ENCODE peak calls at places on chromosome 12, in eight cellular contexts. One of them, this sample, is unnamed.

GRCh38 chr12:2794736-2795289 is at the start of gene FKBP4:
- DNase-seq in lower lobe of right lung: peak; percentile 92
- DNase-seq in tibial nerve: peak; percentile 89
- DNase-seq in ascending aorta: peak; percentile 95
- DNase-seq in naive thymus-derived CD4-positive, alpha-beta T cell: peak; percentile 83
- DNase-seq in fibroblast of lung: peak; percentile 74
- DNase-seq in CD8-positive, alpha-beta T cell: peak; percentile 84
- DNase-seq in GM23338: peak; percentile 96
- DNase-seq in this sample: no peak

GRCh38 chr12:124863409-124864325 is at the start of gene SCARB1:
- DNase-seq in lower lobe of right lung: peak; percentile 88
- DNase-seq in tibial nerve: peak; percentile 66
- DNase-seq in ascending aorta: peak; percentile 90
- DNase-seq in naive thymus-derived CD4-positive, alpha-beta T cell: peak; percentile 80
- DNase-seq in fibroblast of lung: peak; percentile 73
- DNase-seq in CD8-positive, alpha-beta T cell: peak; percentile 75
- DNase-seq in GM23338: peak; percentile 86
- DNase-seq in this sample: no peak

GRCh38 chr12:31837913-31838312 is 109.1 kb upstream of the AMN1 start:
- DNase-seq in lower lobe of right lung: no peak
- DNase-seq in tibial nerve: no peak
- DNase-seq in ascending aorta: no peak
- DNase-seq in naive thymus-derived CD4-positive, alpha-beta T cell: no peak
- DNase-seq in fibroblast of lung: no peak
- DNase-seq in CD8-positive, alpha-beta T cell: no peak
- DNase-seq in GM23338: no peak
- DNase-seq in this sample: no peak

GRCh38 chr12:54821676-54822075 is 32.6 kb upstream of the MUCL1 start:
- DNase-seq in lower lobe of right lung: no peak
- DNase-seq in tibial nerve: no peak
- DNase-seq in ascending aorta: no peak
- DNase-seq in naive thymus-derived CD4-positive, alpha-beta T cell: no peak
- DNase-seq in fibroblast of lung: no peak
- DNase-seq in CD8-positive, alpha-beta T cell: no peak
- DNase-seq in GM23338: no peak
- DNase-seq in this sample: no peak

GRCh38 chr12:40325349-40325960 is 100.7 kb downstream of the LRRK2 start:
- DNase-seq in lower lobe of right lung: no peak
- DNase-seq in tibial nerve: no peak
- DNase-seq in ascending aorta: no peak
- DNase-seq in naive thymus-derived CD4-positive, alpha-beta T cell: no peak
- DNase-seq in fibroblast of lung: peak; percentile 8
- DNase-seq in CD8-positive, alpha-beta T cell: no peak
- DNase-seq in GM23338: peak; percentile 76
- DNase-seq in this sample: no peak

GRCh38 chr12:57515468-57515933 is 4.8 kb downstream of the DDIT3 start:
- DNase-seq in lower lobe of right lung: no peak
- DNase-seq in tibial nerve: no peak
- DNase-seq in ascending aorta: no peak
- DNase-seq in naive thymus-derived CD4-positive, alpha-beta T cell: no peak
- DNase-seq in fibroblast of lung: no peak
- DNase-seq in CD8-positive, alpha-beta T cell: no peak
- DNase-seq in GM23338: no peak
- DNase-seq in this sample: no peak

GRCh38 chr12:22410497-22410896 is 76.0 kb upstream of the ST8SIA1 start:
- DNase-seq in lower lobe of right lung: no peak
- DNase-seq in tibial nerve: no peak
- DNase-seq in ascending aorta: no peak
- DNase-seq in naive thymus-derived CD4-positive, alpha-beta T cell: no peak
- DNase-seq in fibroblast of lung: no peak
- DNase-seq in CD8-positive, alpha-beta T cell: no peak
- DNase-seq in GM23338: no peak
- DNase-seq in this sample: no peak

GRCh38 chr12:53058674-53059433 is 9.0 kb downstream of the TNS2 start:
- DNase-seq in lower lobe of right lung: peak; percentile 45
- DNase-seq in tibial nerve: peak; percentile 4
- DNase-seq in ascending aorta: peak; percentile 62
- DNase-seq in naive thymus-derived CD4-positive, alpha-beta T cell: no peak
- DNase-seq in fibroblast of lung: no peak
- DNase-seq in CD8-positive, alpha-beta T cell: no peak
- DNase-seq in GM23338: no peak
- DNase-seq in this sample: no peak

GRCh38 chr12:132814232-132814631 is 14.4 kb downstream of the GOLGA3 start:
- DNase-seq in lower lobe of right lung: no peak
- DNase-seq in tibial nerve: no peak
- DNase-seq in ascending aorta: no peak
- DNase-seq in naive thymus-derived CD4-positive, alpha-beta T cell: no peak
- DNase-seq in fibroblast of lung: no peak
- DNase-seq in CD8-positive, alpha-beta T cell: no peak
- DNase-seq in GM23338: no peak
- DNase-seq in this sample: no peak
- H3K36me3 ChIP-seq in lower lobe of right lung: peaks cover 83% of the 10 kb centered on the region
- H3K36me3 ChIP-seq in tibial nerve: peaks cover 3% of the 10 kb centered on the region
- H3K36me3 ChIP-seq in ascending aorta: peaks cover 82% of the 10 kb centered on the region
- H3K36me3 ChIP-seq in naive thymus-derived CD4-positive, alpha-beta T cell: peaks cover 66% of the 10 kb centered on the region
- H3K36me3 ChIP-seq in fibroblast of lung: peaks cover 22% of the 10 kb centered on the region
- H3K36me3 ChIP-seq in CD8-positive, alpha-beta T cell: peaks cover 38% of the 10 kb centered on the region
- H3K36me3 ChIP-seq in GM23338: peaks cover 25% of the 10 kb centered on the region
- H3K36me3 ChIP-seq in this sample: peaks cover 36% of the 10 kb centered on the region

GRCh38 chr12:109962388-109962787 is 33.8 kb downstream of the GIT2 start:
- DNase-seq in lower lobe of right lung: no peak
- DNase-seq in tibial nerve: no peak
- DNase-seq in ascending aorta: no peak
- DNase-seq in naive thymus-derived CD4-positive, alpha-beta T cell: no peak
- DNase-seq in fibroblast of lung: no peak
- DNase-seq in CD8-positive, alpha-beta T cell: no peak
- DNase-seq in GM23338: no peak
- DNase-seq in this sample: no peak
- H3K36me3 ChIP-seq in lower lobe of right lung: peaks cover 93% of the 10 kb centered on the region
- H3K36me3 ChIP-seq in tibial nerve: no peaks in the 10 kb centered on the region
- H3K36me3 ChIP-seq in ascending aorta: peaks cover 81% of the 10 kb centered on the region
- H3K36me3 ChIP-seq in naive thymus-derived CD4-positive, alpha-beta T cell: peaks cover 83% of the 10 kb centered on the region
- H3K36me3 ChIP-seq in fibroblast of lung: peaks cover 5% of the 10 kb centered on the region
- H3K36me3 ChIP-seq in CD8-positive, alpha-beta T cell: peaks cover 56% of the 10 kb centered on the region
- H3K36me3 ChIP-seq in GM23338: no peaks in the 10 kb centered on the region
- H3K36me3 ChIP-seq in this sample: peaks cover 6% of the 10 kb centered on the region

GRCh38 chr12:123617144-123617543 is 15.2 kb downstream of the DDX55 start:
- DNase-seq in lower lobe of right lung: no peak
- DNase-seq in tibial nerve: no peak
- DNase-seq in ascending aorta: no peak
- DNase-seq in naive thymus-derived CD4-positive, alpha-beta T cell: no peak
- DNase-seq in fibroblast of lung: no peak
- DNase-seq in CD8-positive, alpha-beta T cell: no peak
- DNase-seq in GM23338: no peak
- DNase-seq in this sample: no peak

GRCh38 chr12:123621101-123621500 is 12.4 kb downstream of the EIF2B1 start:
- DNase-seq in lower lobe of right lung: no peak
- DNase-seq in tibial nerve: no peak
- DNase-seq in ascending aorta: no peak
- DNase-seq in naive thymus-derived CD4-positive, alpha-beta T cell: no peak
- DNase-seq in fibroblast of lung: peak; percentile 14
- DNase-seq in CD8-positive, alpha-beta T cell: no peak
- DNase-seq in GM23338: no peak
- DNase-seq in this sample: no peak

GRCh38 chr12:123617580-123617979 is 15.7 kb downstream of the DDX55 start:
- DNase-seq in lower lobe of right lung: no peak
- DNase-seq in tibial nerve: no peak
- DNase-seq in ascending aorta: no peak
- DNase-seq in naive thymus-derived CD4-positive, alpha-beta T cell: no peak
- DNase-seq in fibroblast of lung: no peak
- DNase-seq in CD8-positive, alpha-beta T cell: no peak
- DNase-seq in GM23338: no peak
- DNase-seq in this sample: no peak

DNA sequence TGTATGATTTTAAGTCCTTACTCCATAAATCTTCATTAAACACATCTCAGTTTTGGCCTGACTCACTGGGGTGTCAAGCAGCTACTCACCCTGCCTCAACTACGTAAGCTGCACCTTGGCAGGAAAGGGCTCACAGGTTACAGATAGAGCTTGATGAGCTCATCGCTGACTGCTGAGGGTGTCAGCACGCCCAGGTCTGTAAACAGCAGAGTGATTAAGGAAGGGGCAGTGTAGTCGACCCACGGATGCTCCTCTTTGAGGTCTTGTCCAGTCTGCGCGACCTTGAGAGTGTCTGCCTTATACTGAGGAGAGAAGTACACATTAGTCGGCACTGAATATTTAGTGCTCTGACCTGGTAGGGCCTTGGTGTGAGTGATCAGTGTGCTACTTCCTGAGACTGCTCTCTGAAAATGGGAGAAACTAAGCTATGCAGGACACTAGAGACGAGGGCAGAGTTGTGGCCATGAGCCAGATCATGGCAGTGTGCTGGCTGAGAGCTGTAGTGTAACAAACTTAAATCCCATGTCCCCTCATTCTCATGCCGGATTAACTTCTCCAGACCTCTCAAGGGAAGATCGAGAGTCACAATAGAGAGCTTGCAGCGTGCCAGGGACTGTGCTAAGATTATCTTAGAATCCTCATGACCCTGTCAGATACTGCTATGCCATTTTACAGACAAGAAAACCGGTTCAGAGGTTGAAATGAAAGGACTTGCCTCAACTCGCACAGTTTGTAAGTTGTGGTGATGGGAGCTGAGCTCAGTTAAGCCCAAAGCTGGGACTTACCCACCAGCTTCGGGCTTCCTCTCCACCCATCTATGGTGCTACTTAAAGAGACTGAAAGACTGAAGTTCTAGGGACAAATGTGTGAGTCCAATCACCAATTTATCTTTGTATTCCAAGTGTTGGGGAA is 11.6 kb downstream of the EIF2B1 start:
- DNase-seq in lower lobe of right lung: no peak
- DNase-seq in tibial nerve: no peak
- DNase-seq in ascending aorta: no peak
- DNase-seq in naive thymus-derived CD4-positive, alpha-beta T cell: no peak
- DNase-seq in fibroblast of lung: no peak
- DNase-seq in CD8-positive, alpha-beta T cell: no peak
- DNase-seq in GM23338: no peak
- DNase-seq in this sample: no peak
- H3K36me3 ChIP-seq in lower lobe of right lung: peaks cover 100% of the 10 kb centered on the region
- H3K36me3 ChIP-seq in tibial nerve: no peaks in the 10 kb centered on the region
- H3K36me3 ChIP-seq in ascending aorta: peaks cover 93% of the 10 kb centered on the region
- H3K36me3 ChIP-seq in naive thymus-derived CD4-positive, alpha-beta T cell: peaks cover 71% of the 10 kb centered on the region
- H3K36me3 ChIP-seq in fibroblast of lung: peaks cover 23% of the 10 kb centered on the region
- H3K36me3 ChIP-seq in CD8-positive, alpha-beta T cell: peaks cover 60% of the 10 kb centered on the region
- H3K36me3 ChIP-seq in GM23338: peaks cover 53% of the 10 kb centered on the region
- H3K36me3 ChIP-seq in this sample: peaks cover 18% of the 10 kb centered on the region

DNA sequence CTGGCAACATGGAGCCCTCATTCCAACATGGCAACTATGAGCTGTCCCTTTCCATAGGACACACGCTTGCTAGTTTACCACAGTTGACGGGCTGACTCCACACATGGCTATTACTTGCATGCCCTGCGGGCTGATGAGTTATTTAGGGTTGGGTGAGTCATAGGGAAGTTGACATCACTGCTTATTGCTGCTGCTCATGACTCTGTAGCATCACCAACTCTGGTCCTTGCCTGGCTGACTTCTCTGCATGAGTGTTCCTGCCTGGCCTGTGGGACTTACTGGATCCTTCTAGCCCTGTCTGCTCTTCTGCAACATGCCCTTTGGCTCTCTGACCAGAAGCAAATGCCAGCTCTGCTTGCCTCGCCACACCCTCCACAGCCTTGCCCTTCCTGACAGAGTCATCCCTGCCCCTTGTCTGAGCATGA is 199.5 kb downstream of the ANO6 start:
- DNase-seq in lower lobe of right lung: no peak
- DNase-seq in tibial nerve: peak; percentile 13
- DNase-seq in ascending aorta: peak; percentile 91
- DNase-seq in naive thymus-derived CD4-positive, alpha-beta T cell: no peak
- DNase-seq in fibroblast of lung: peak; percentile 98
- DNase-seq in CD8-positive, alpha-beta T cell: no peak
- DNase-seq in GM23338: no peak
- DNase-seq in this sample: peak; percentile 97
- H3K36me3 ChIP-seq in lower lobe of right lung: peaks cover 77% of the 10 kb centered on the region
- H3K36me3 ChIP-seq in tibial nerve: no peaks in the 10 kb centered on the region
- H3K36me3 ChIP-seq in ascending aorta: peaks cover 55% of the 10 kb centered on the region
- H3K36me3 ChIP-seq in naive thymus-derived CD4-positive, alpha-beta T cell: peaks cover 56% of the 10 kb centered on the region
- H3K36me3 ChIP-seq in fibroblast of lung: peaks cover 12% of the 10 kb centered on the region
- H3K36me3 ChIP-seq in CD8-positive, alpha-beta T cell: peaks cover under 1% of the 10 kb centered on the region
- H3K36me3 ChIP-seq in GM23338: peaks cover 17% of the 10 kb centered on the region
- H3K36me3 ChIP-seq in this sample: peaks cover 12% of the 10 kb centered on the region

GRCh38 chr12:55840581-55841351 is 2.0 kb downstream of the MMP19 start:
- DNase-seq in lower lobe of right lung: no peak
- DNase-seq in tibial nerve: no peak
- DNase-seq in ascending aorta: peak; percentile 44
- DNase-seq in naive thymus-derived CD4-positive, alpha-beta T cell: no peak
- DNase-seq in fibroblast of lung: no peak
- DNase-seq in CD8-positive, alpha-beta T cell: no peak
- DNase-seq in GM23338: no peak
- DNase-seq in this sample: no peak

GRCh38 chr12:55838361-55838760 is 4.4 kb downstream of the MMP19 start:
- DNase-seq in lower lobe of right lung: no peak
- DNase-seq in tibial nerve: no peak
- DNase-seq in ascending aorta: no peak
- DNase-seq in naive thymus-derived CD4-positive, alpha-beta T cell: no peak
- DNase-seq in fibroblast of lung: no peak
- DNase-seq in CD8-positive, alpha-beta T cell: no peak
- DNase-seq in GM23338: no peak
- DNase-seq in this sample: no peak

GRCh38 chr12:55842681-55843429 is at the start of gene MMP19:
- DNase-seq in lower lobe of right lung: no peak
- DNase-seq in tibial nerve: peak; percentile 49
- DNase-seq in ascending aorta: no peak
- DNase-seq in naive thymus-derived CD4-positive, alpha-beta T cell: no peak
- DNase-seq in fibroblast of lung: peak; percentile 91
- DNase-seq in CD8-positive, alpha-beta T cell: no peak
- DNase-seq in GM23338: peak; percentile 74
- DNase-seq in this sample: no peak

GRCh38 chr12:55843431-55843830 is 695 bp upstream of the MMP19 start:
- DNase-seq in lower lobe of right lung: no peak
- DNase-seq in tibial nerve: no peak
- DNase-seq in ascending aorta: no peak
- DNase-seq in naive thymus-derived CD4-positive, alpha-beta T cell: no peak
- DNase-seq in fibroblast of lung: no peak
- DNase-seq in CD8-positive, alpha-beta T cell: no peak
- DNase-seq in GM23338: no peak
- DNase-seq in this sample: no peak

DNA sequence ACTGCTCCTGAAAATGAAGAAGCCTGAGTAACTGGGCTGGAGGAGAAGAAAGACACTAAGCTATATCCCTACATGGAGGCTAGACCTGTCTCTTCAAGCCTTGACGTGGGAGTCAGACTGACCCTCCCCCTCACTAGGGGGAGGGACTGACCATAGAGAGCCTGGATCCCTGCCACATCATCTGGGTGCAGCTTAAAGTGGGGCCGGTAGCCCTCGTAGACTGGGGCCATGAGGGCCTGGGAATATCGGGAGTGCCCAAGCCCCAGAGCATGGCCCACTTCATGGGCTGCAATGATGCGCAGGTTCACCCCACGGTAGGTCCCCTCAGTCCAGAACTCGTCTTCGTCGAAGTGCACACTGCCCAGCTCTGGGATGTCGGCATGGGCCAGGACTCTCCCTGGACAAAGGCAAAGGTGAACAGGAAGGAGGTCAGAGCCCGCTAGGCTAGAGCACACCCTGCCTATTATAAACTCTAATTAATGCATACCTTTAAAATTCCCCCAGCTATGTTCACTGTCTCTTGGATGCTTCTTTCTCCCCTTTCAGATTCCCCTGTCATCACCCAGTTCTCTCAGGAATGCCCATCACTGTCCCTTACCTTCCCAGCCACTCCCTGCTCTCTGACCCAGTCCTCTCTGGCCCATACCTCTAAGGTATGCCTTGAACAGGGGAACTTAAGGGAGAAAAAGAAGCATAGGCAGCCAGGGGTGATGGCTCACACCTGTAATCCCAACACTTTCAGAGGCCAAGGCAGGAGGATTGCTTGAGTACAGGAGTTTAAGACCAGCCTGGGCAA is 3.2 kb downstream of the MMP19 start:
- DNase-seq in lower lobe of right lung: no peak
- DNase-seq in tibial nerve: no peak
- DNase-seq in ascending aorta: no peak
- DNase-seq in naive thymus-derived CD4-positive, alpha-beta T cell: no peak
- DNase-seq in fibroblast of lung: no peak
- DNase-seq in CD8-positive, alpha-beta T cell: no peak
- DNase-seq in GM23338: no peak
- DNase-seq in this sample: no peak
- H3K36me3 ChIP-seq in lower lobe of right lung: peaks cover 15% of the 10 kb centered on the region
- H3K36me3 ChIP-seq in tibial nerve: no peaks in the 10 kb centered on the region
- H3K36me3 ChIP-seq in ascending aorta: peaks cover 18% of the 10 kb centered on the region
- H3K36me3 ChIP-seq in naive thymus-derived CD4-positive, alpha-beta T cell: no peaks in the 10 kb centered on the region
- H3K36me3 ChIP-seq in fibroblast of lung: peaks cover 5% of the 10 kb centered on the region
- H3K36me3 ChIP-seq in CD8-positive, alpha-beta T cell: no peaks in the 10 kb centered on the region
- H3K36me3 ChIP-seq in GM23338: no peaks in the 10 kb centered on the region
- H3K36me3 ChIP-seq in this sample: peaks cover 19% of the 10 kb centered on the region

This sample was measured in BJ.